ENCODE peak calls at places on chromosomes 11 and 22, in four cellular contexts. One of them, this sample, is unnamed.

GRCh38 chr22:37484115-37485005 is 1.8 kb downstream of the MFNG start:
- DNase-seq in stimulated activated CD4-positive, alpha-beta T cell treated with anti-CD3 and anti-CD28 coated beads, Interleukin-2, amount 100 ng/mL, for 48 hours: peak; percentile 66
- DNase-seq in colonic mucosa: peak; percentile 72
- DNase-seq in anterior cingulate cortex: no peak
- DNase-seq in this sample: no peak

GRCh38 chr11:100687630-100688395 is 725 bp downstream of the ARHGAP42 start:
- DNase-seq in stimulated activated CD4-positive, alpha-beta T cell treated with anti-CD3 and anti-CD28 coated beads, Interleukin-2, amount 100 ng/mL, for 48 hours: no peak
- DNase-seq in colonic mucosa: peak; percentile 71
- DNase-seq in anterior cingulate cortex: no peak
- DNase-seq in this sample: peak; percentile 51

GRCh38 chr22:42131562-42131961 is 952 bp upstream of the CYP2D6 start:
- DNase-seq in stimulated activated CD4-positive, alpha-beta T cell treated with anti-CD3 and anti-CD28 coated beads, Interleukin-2, amount 100 ng/mL, for 48 hours: no peak
- DNase-seq in colonic mucosa: no peak
- DNase-seq in anterior cingulate cortex: no peak
- DNase-seq in this sample: no peak

GRCh38 chr11:113317297-113317696 is 2.9 kb downstream of the TTC12 start:
- DNase-seq in stimulated activated CD4-positive, alpha-beta T cell treated with anti-CD3 and anti-CD28 coated beads, Interleukin-2, amount 100 ng/mL, for 48 hours: no peak
- DNase-seq in colonic mucosa: no peak
- DNase-seq in anterior cingulate cortex: no peak
- DNase-seq in this sample: no peak

GRCh38 chr11:127943152-127943551 is 644.2 kb downstream of the ETS1 start:
- DNase-seq in stimulated activated CD4-positive, alpha-beta T cell treated with anti-CD3 and anti-CD28 coated beads, Interleukin-2, amount 100 ng/mL, for 48 hours: no peak
- DNase-seq in colonic mucosa: no peak
- DNase-seq in anterior cingulate cortex: no peak
- DNase-seq in this sample: no peak

GRCh38 chr11:77411717-77412441 is 62.0 kb downstream of the PAK1 start:
- DNase-seq in stimulated activated CD4-positive, alpha-beta T cell treated with anti-CD3 and anti-CD28 coated beads, Interleukin-2, amount 100 ng/mL, for 48 hours: peak; percentile 71
- DNase-seq in colonic mucosa: peak; percentile 92
- DNase-seq in anterior cingulate cortex: peak; percentile 70
- DNase-seq in this sample: peak; percentile 86

GRCh38 chr11:88246680-88247079 is 71.4 kb upstream of the RAB38 start:
- DNase-seq in stimulated activated CD4-positive, alpha-beta T cell treated with anti-CD3 and anti-CD28 coated beads, Interleukin-2, amount 100 ng/mL, for 48 hours: no peak
- DNase-seq in colonic mucosa: no peak
- DNase-seq in anterior cingulate cortex: no peak
- DNase-seq in this sample: no peak

GRCh38 chr22:46057206-46057605 is 80.2 kb upstream of the WNT7B start:
- DNase-seq in stimulated activated CD4-positive, alpha-beta T cell treated with anti-CD3 and anti-CD28 coated beads, Interleukin-2, amount 100 ng/mL, for 48 hours: no peak
- DNase-seq in colonic mucosa: no peak
- DNase-seq in anterior cingulate cortex: no peak
- DNase-seq in this sample: no peak

GRCh38 chr11:1302461-1303073 is 6.9 kb downstream of the TOLLIP start:
- DNase-seq in stimulated activated CD4-positive, alpha-beta T cell treated with anti-CD3 and anti-CD28 coated beads, Interleukin-2, amount 100 ng/mL, for 48 hours: no peak
- DNase-seq in colonic mucosa: peak; percentile 14
- DNase-seq in anterior cingulate cortex: no peak
- DNase-seq in this sample: no peak

GRCh38 chr22:17773606-17774205 is 563 bp downstream of the BID start:
- DNase-seq in stimulated activated CD4-positive, alpha-beta T cell treated with anti-CD3 and anti-CD28 coated beads, Interleukin-2, amount 100 ng/mL, for 48 hours: peak; percentile 53
- DNase-seq in colonic mucosa: peak; percentile 59
- DNase-seq in anterior cingulate cortex: no peak
- DNase-seq in this sample: peak; percentile 51

GRCh38 chr11:94793822-94794221 is 25.7 kb downstream of the AMOTL1 start:
- DNase-seq in stimulated activated CD4-positive, alpha-beta T cell treated with anti-CD3 and anti-CD28 coated beads, Interleukin-2, amount 100 ng/mL, for 48 hours: no peak
- DNase-seq in colonic mucosa: no peak
- DNase-seq in anterior cingulate cortex: no peak
- DNase-seq in this sample: no peak

GRCh38 chr22:40593460-40594273 is 42.9 kb downstream of the MRTFA start:
- DNase-seq in stimulated activated CD4-positive, alpha-beta T cell treated with anti-CD3 and anti-CD28 coated beads, Interleukin-2, amount 100 ng/mL, for 48 hours: no peak
- DNase-seq in colonic mucosa: no peak
- DNase-seq in anterior cingulate cortex: no peak
- DNase-seq in this sample: no peak

GRCh38 chr11:109857637-109858036 is 235.6 kb upstream of the ZC3H12C start:
- DNase-seq in stimulated activated CD4-positive, alpha-beta T cell treated with anti-CD3 and anti-CD28 coated beads, Interleukin-2, amount 100 ng/mL, for 48 hours: no peak
- DNase-seq in colonic mucosa: no peak
- DNase-seq in anterior cingulate cortex: no peak
- DNase-seq in this sample: no peak

GRCh38 chr11:79198898-79199250 is 242.0 kb downstream of the TENM4 start:
- DNase-seq in stimulated activated CD4-positive, alpha-beta T cell treated with anti-CD3 and anti-CD28 coated beads, Interleukin-2, amount 100 ng/mL, for 48 hours: no peak
- DNase-seq in colonic mucosa: no peak
- DNase-seq in anterior cingulate cortex: no peak
- DNase-seq in this sample: no peak

GRCh38 chr11:69914286-69915150 is 95.3 kb upstream of the FGF3 start:
- DNase-seq in stimulated activated CD4-positive, alpha-beta T cell treated with anti-CD3 and anti-CD28 coated beads, Interleukin-2, amount 100 ng/mL, for 48 hours: no peak
- DNase-seq in colonic mucosa: no peak
- DNase-seq in anterior cingulate cortex: no peak
- DNase-seq in this sample: peak; percentile 60

GRCh38 chr11:119680899-119681370 is 48.1 kb downstream of the NECTIN1 start:
- DNase-seq in stimulated activated CD4-positive, alpha-beta T cell treated with anti-CD3 and anti-CD28 coated beads, Interleukin-2, amount 100 ng/mL, for 48 hours: no peak
- DNase-seq in colonic mucosa: no peak
- DNase-seq in anterior cingulate cortex: no peak
- DNase-seq in this sample: no peak

GRCh38 chr11:75164318-75164827 is 13.5 kb downstream of the SLCO2B1 start:
- DNase-seq in stimulated activated CD4-positive, alpha-beta T cell treated with anti-CD3 and anti-CD28 coated beads, Interleukin-2, amount 100 ng/mL, for 48 hours: no peak
- DNase-seq in colonic mucosa: no peak
- DNase-seq in anterior cingulate cortex: no peak
- DNase-seq in this sample: no peak